ENCODE peak calls at places on chromosomes 4 and X, in five cellular contexts. X, O, F, V and S are unnamed samples.

GRCh38 chrX:19811807-19812604 is 75.4 kb downstream of the SH3KBP1 start:
- DNase-seq in V (no peak), X (no peak), O (no peak), F (no peak), S (no peak)

GRCh38 chr4:10108818-10109783 is 7.5 kb downstream of the WDR1 start:
- DNase-seq in O (no peak), F (no peak), X (peak), V (no peak), S (no peak)

GRCh38 chrX:71917621-71918341 is 7.1 kb downstream of the NHSL2 start:
- DNase-seq in F (no peak), V (no peak), O (no peak), X (no peak), S (no peak)

GRCh38 chr4:149980941-149981340 is 97.3 kb upstream of the DCLK2 start:
- DNase-seq in V (no peak), X (peak), F (no peak), O (no peak), S (no peak)

GRCh38 chr4:19623866-19624265 is 627.8 kb upstream of the SLIT2 start:
- DNase-seq in O (no peak), F (no peak), X (no peak), V (no peak), S (no peak)

GRCh38 chr4:93436000-93436626 is 392.4 kb upstream of the ATOH1 start:
- DNase-seq in X (no peak), V (no peak), O (no peak), F (no peak), S (no peak)

GRCh38 chr4:108008721-108009120 is 19.0 kb downstream of the HADH start:
- DNase-seq in F (no peak), X (no peak), V (no peak), O (no peak), S (no peak)

GRCh38 chrX:1852082-1852481 is 237.2 kb downstream of the ASMT start:
- DNase-seq in O (no peak), V (no peak), F (no peak), X (no peak), S (no peak)

GRCh38 chr4:80740375-80740774 is 290.1 kb upstream of the BMP3 start:
- DNase-seq in X (no peak), O (no peak), F (no peak), V (no peak), S (no peak)

GRCh38 chr4:74206088-74206826 is 48.3 kb downstream of the MTHFD2L start:
- DNase-seq in F (no peak), O (no peak), V (no peak), X (no peak), S (no peak)

GRCh38 chrX:53686151-53686885 is at the start of gene HUWE1:
- DNase-seq in V (peak), O (peak), X (peak), F (peak), S (no peak)

GRCh38 chr4:53477038-53477565 is 99.7 kb downstream of the FIP1L1 start:
- DNase-seq in V (no peak), X (no peak), F (no peak), O (no peak), S (no peak)

GRCh38 chrX:52271212-52271611 is 86.5 kb downstream of the MAGED4 start:
- DNase-seq in V (no peak), X (no peak), O (no peak), F (no peak), S (peak)

GRCh38 chrX:87374324-87374723 is 143.3 kb upstream of the KLHL4 start:
- DNase-seq in O (no peak), F (no peak), X (no peak), V (no peak), S (no peak)

GRCh38 chrX:107451754-107452153 is 2.3 kb downstream of the FRMPD3 start:
- DNase-seq in X (no peak), F (no peak), O (no peak), V (no peak), S (no peak)

GRCh38 chr4:8112672-8113071 is 45.9 kb downstream of the ABLIM2 start:
- DNase-seq in F (no peak), O (no peak), V (no peak), X (no peak), S (no peak)

GRCh38 chr4:98448923-98449322 is 187.7 kb downstream of the RAP1GDS1 start:
- DNase-seq in O (no peak), V (no peak), F (peak), X (peak), S (no peak)

GRCh38 chr4:62075082-62075481 is 875.0 kb downstream of the ADGRL3 start:
- DNase-seq in F (no peak), V (no peak), X (no peak), O (no peak), S (no peak)

GRCh38 chrX:150196300-150196699 is 166.8 kb upstream of the MAMLD1 start:
- DNase-seq in X (no peak), F (peak), V (no peak), O (no peak), S (no peak)

GRCh38 chrX:139826065-139827044 is 106.5 kb downstream of the ATP11C start:
- DNase-seq in O (no peak), V (no peak), X (no peak), F (no peak), S (no peak)

GRCh38 chrX:1099146-1099770 is 113.2 kb downstream of the CRLF2 start:
- DNase-seq in O (no peak), V (no peak), F (peak), X (no peak), S (no peak)

GRCh38 chrX:148929686-148930085 is 429.3 kb downstream of the AFF2 start:
- DNase-seq in F (no peak), X (no peak), O (no peak), V (no peak), S (no peak)

GRCh38 chr4:168848112-168848511 is 161.9 kb downstream of the CBR4 start:
- DNase-seq in V (no peak), X (no peak), F (no peak), O (no peak), S (no peak)

GRCh38 chr4:7043521-7044414 is 596 bp downstream of the TADA2B start:
- DNase-seq in F (peak), O (peak), V (no peak), X (peak), S (no peak)

GRCh38 chr4:27407616-27408015 is 547.0 kb downstream of the STIM2 start:
- DNase-seq in V (no peak), F (no peak), X (no peak), O (no peak), S (no peak)

GRCh38 chr4:86306816-86307215 is 53.0 kb downstream of the MAPK10 start:
- DNase-seq in X (no peak), V (no peak), O (no peak), F (no peak), S (no peak)

GRCh38 chr4:54065282-54066087 is 1.1 kb upstream of the CHIC2 start:
- DNase-seq in F (no peak), V (no peak), O (no peak), X (no peak), S (no peak)

GRCh38 chrX:18377802-18378201 is 23.3 kb upstream of the SCML2 start:
- DNase-seq in O (no peak), X (peak), F (no peak), V (no peak), S (no peak)

GRCh38 chrX:129497146-129497805 is 26.0 kb downstream of the SMARCA1 start:
- DNase-seq in X (no peak), O (no peak), V (no peak), F (no peak), S (no peak)

GRCh38 chrX:109959356-109959871 is 43.5 kb upstream of the TMEM164 start:
- DNase-seq in O (no peak), V (no peak), F (no peak), X (no peak), S (no peak)

GRCh38 chrX:28920554-28920953 is 333.3 kb downstream of the IL1RAPL1 start:
- DNase-seq in X (no peak), F (no peak), O (no peak), V (no peak), S (no peak)

GRCh38 chrX:40173662-40174593 is 76.2 kb upstream of the BCOR start:
- DNase-seq in O (no peak), X (peak), F (peak), V (no peak), S (no peak)